ENCODE peak calls at places on chromosomes 12 and 14, in nine cellular contexts. P, V, C, U, Q, H, S, F and O are unnamed samples.

GRCh38 chr12:126512916-126513913 is 1448.0 kb downstream of the AACS start:
- DNase-seq in H (no peak), V (no peak), U (no peak), F (no peak), P (no peak), Q (no peak), S (no peak), C (no peak), O (no peak)

GRCh38 chr12:54368709-54369596 is 4.7 kb upstream of the GPR84 start:
- DNase-seq in U (peak), F (peak), V (peak), C (peak), Q (peak), S (peak), P (peak), H (peak), O (peak)

GRCh38 chr14:33040548-33041140 is 102.0 kb downstream of the NPAS3 start:
- DNase-seq in Q (no peak), F (no peak), C (no peak), U (no peak), P (no peak), S (no peak), H (no peak), V (no peak), O (no peak)

GRCh38 chr12:117125275-117125613 is 26.0 kb upstream of the TESC start:
- DNase-seq in H (no peak), V (no peak), C (peak), F (no peak), S (no peak), Q (no peak), U (no peak), P (no peak), O (no peak)

GRCh38 chr12:28583771-28584261 is 393.6 kb downstream of the CCDC91 start:
- DNase-seq in P (no peak), S (no peak), F (no peak), U (peak), C (peak), V (no peak), H (no peak), Q (no peak), O (no peak)

GRCh38 chr14:95185452-95186392 is 28.4 kb upstream of the DICER1 start:
- DNase-seq in S (peak), C (peak), P (no peak), F (no peak), V (no peak), Q (no peak), H (no peak), U (no peak), O (no peak)

GRCh38 chr12:83971781-83972180 is 940.8 kb downstream of the SLC6A15 start:
- DNase-seq in C (no peak), Q (no peak), F (no peak), P (no peak), S (no peak), V (no peak), U (no peak), H (no peak), O (no peak)

GRCh38 chr12:64478661-64479060 is 26.7 kb downstream of the TBK1 start:
- DNase-seq in P (no peak), S (no peak), Q (no peak), U (no peak), H (no peak), C (no peak), F (no peak), V (no peak), O (no peak)

GRCh38 chr12:53208877-53209463 is 1.9 kb upstream of the ITGB7 start:
- DNase-seq in F (no peak), S (no peak), P (peak), C (no peak), Q (no peak), H (no peak), U (no peak), V (no peak), O (no peak)

GRCh38 chr14:81314443-81315175 is 85.5 kb downstream of the STON2 start:
- DNase-seq in F (no peak), U (no peak), H (no peak), V (no peak), Q (no peak), S (no peak), C (no peak), P (no peak), O (no peak)